ENCODE peak calls at places on chromosomes 3 and 15, in four cellular contexts. One of them, this sample, is unnamed.

GRCh38 chr3:38049358-38050126 is 10.5 kb downstream of the DLEC1 start:
- DNase-seq in HEK293T: no peak
- DNase-seq in WTC11: no peak
- DNase-seq in K562: no peak
- DNase-seq in this sample: no peak

GRCh38 chr15:53197426-53197839 is 407.3 kb upstream of the ONECUT1 start:
- DNase-seq in HEK293T: peak
- DNase-seq in WTC11: peak
- DNase-seq in K562: peak
- DNase-seq in this sample: peak

GRCh38 chr3:10883478-10884234 is 67.6 kb downstream of the SLC6A11 start:
- DNase-seq in HEK293T: peak
- DNase-seq in WTC11: peak
- DNase-seq in K562: peak
- DNase-seq in this sample: peak

GRCh38 chr3:18937574-18937973 is 210.7 kb upstream of the KCNH8 start:
- DNase-seq in HEK293T: no peak
- DNase-seq in WTC11: no peak
- DNase-seq in K562: no peak
- DNase-seq in this sample: no peak

GRCh38 chr3:29026301-29026700 is 254.6 kb upstream of the RBMS3 start:
- DNase-seq in HEK293T: no peak
- DNase-seq in WTC11: no peak
- DNase-seq in K562: no peak
- DNase-seq in this sample: no peak

GRCh38 chr3:48301814-48302194 is 31.7 kb downstream of the SPINK8 start:
- DNase-seq in HEK293T: peak
- DNase-seq in WTC11: no peak
- DNase-seq in K562: peak
- DNase-seq in this sample: peak

GRCh38 chr3:197183582-197183981 is 114.8 kb downstream of the DLG1 start:
- DNase-seq in HEK293T: peak
- DNase-seq in WTC11: no peak
- DNase-seq in K562: no peak
- DNase-seq in this sample: no peak

GRCh38 chr3:148991219-148992026 is at the start of gene GYG1:
- DNase-seq in HEK293T: peak
- DNase-seq in WTC11: peak
- DNase-seq in K562: peak
- DNase-seq in this sample: peak

GRCh38 chr15:63190993-63191392 is 1.6 kb downstream of the RAB8B start:
- DNase-seq in HEK293T: no peak
- DNase-seq in WTC11: no peak
- DNase-seq in K562: no peak
- DNase-seq in this sample: no peak

GRCh38 chr3:156530969-156531368 is 23.9 kb downstream of the SSR3 start:
- DNase-seq in HEK293T: no peak
- DNase-seq in WTC11: no peak
- DNase-seq in K562: no peak
- DNase-seq in this sample: no peak

GRCh38 chr3:160225181-160226025 is at the start of gene C3orf80:
- DNase-seq in HEK293T: peak
- DNase-seq in WTC11: peak
- DNase-seq in K562: peak
- DNase-seq in this sample: peak

GRCh38 chr15:77508541-77509505 is 88.1 kb downstream of the HMG20A start:
- DNase-seq in HEK293T: no peak
- DNase-seq in WTC11: no peak
- DNase-seq in K562: no peak
- DNase-seq in this sample: no peak

GRCh38 chr3:48897401-48898376 is 993 bp downstream of the SLC25A20 start:
- DNase-seq in HEK293T: no peak
- DNase-seq in WTC11: no peak
- DNase-seq in K562: no peak
- DNase-seq in this sample: peak

GRCh38 chr15:59360305-59360704 is 12.4 kb downstream of the MYO1E start:
- DNase-seq in HEK293T: peak
- DNase-seq in WTC11: peak
- DNase-seq in K562: peak
- DNase-seq in this sample: no peak

GRCh38 chr3:170802164-170803151 is 67.5 kb downstream of the RPL22L1 start:
- DNase-seq in HEK293T: no peak
- DNase-seq in WTC11: no peak
- DNase-seq in K562: peak
- DNase-seq in this sample: no peak

DNA sequence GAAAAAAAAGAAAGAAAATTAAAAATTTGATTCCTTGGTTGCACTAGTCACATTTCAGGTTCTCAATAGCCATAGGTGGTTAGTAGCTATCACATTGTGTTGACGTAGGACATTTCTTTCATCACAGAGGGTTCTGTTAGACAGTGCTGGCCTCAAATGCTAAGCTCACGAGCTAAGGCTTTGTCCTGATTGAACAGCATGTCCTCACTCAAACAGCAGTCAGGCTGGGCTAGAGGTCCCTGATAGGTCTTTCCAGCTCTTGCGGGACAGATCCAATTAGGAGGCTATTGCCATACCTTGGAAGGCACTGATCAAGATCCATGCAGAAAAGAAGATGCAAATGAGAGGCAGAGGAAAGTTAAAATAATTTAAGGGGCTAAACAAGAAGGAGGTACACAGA is 85.9 kb upstream of the HACD2 start:
- DNase-seq in HEK293T: no peak
- DNase-seq in WTC11: no peak
- DNase-seq in K562: no peak
- DNase-seq in this sample: no peak
- TF ChIP-seq ELF4 in HEK293T: no peak
- TF ChIP-seq ELF4 in WTC11: no peak
- TF ChIP-seq ELF4 in K562: no peak
- TF ChIP-seq ELF4 in this sample: no peak

GRCh38 chr3:178561239-178561638 is 25.0 kb downstream of the KCNMB2 start:
- DNase-seq in HEK293T: no peak
- DNase-seq in WTC11: no peak
- DNase-seq in K562: no peak
- DNase-seq in this sample: no peak
- TF ChIP-seq ELF4 in HEK293T: no peak
- TF ChIP-seq ELF4 in WTC11: no peak
- TF ChIP-seq ELF4 in K562: no peak
- TF ChIP-seq ELF4 in this sample: no peak

DNA sequence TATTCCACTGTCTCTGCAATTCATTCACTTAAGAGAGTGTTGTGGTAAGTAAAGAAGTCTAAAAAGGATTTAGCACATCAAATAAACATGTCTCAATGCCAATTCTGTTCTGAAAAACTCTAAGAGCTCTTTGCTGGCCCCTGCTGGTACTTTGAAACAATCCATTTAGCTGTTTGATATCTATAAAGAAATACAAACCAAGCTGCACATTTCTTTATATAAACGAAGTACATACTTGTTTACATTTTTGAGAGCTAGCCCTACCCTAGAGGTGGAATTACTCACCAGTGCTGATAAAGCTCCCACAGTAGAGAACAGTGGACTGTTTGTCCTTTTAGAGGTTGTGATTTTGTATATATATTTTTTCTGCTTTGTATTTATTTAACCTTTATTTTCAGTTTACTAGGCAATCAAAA is 75.5 kb downstream of the NEDD4 start:
- DNase-seq in HEK293T: peak
- DNase-seq in WTC11: no peak
- DNase-seq in K562: peak
- DNase-seq in this sample: peak
- TF ChIP-seq ELF4 in HEK293T: no peak
- TF ChIP-seq ELF4 in WTC11: no peak
- TF ChIP-seq ELF4 in K562: no peak
- TF ChIP-seq ELF4 in this sample: no peak

GRCh38 chr15:101150723-101151040 is 101.2 kb downstream of the CHSY1 start:
- DNase-seq in HEK293T: no peak
- DNase-seq in WTC11: no peak
- DNase-seq in K562: no peak
- DNase-seq in this sample: no peak

GRCh38 chr15:101148166-101148880 is 103.5 kb downstream of the CHSY1 start:
- DNase-seq in HEK293T: no peak
- DNase-seq in WTC11: no peak
- DNase-seq in K562: peak
- DNase-seq in this sample: no peak

GRCh38 chr15:101147181-101147580 is 104.7 kb downstream of the CHSY1 start:
- DNase-seq in HEK293T: no peak
- DNase-seq in WTC11: no peak
- DNase-seq in K562: no peak
- DNase-seq in this sample: no peak

GRCh38 chr15:101149864-101150722 is 101.8 kb downstream of the CHSY1 start:
- DNase-seq in HEK293T: no peak
- DNase-seq in WTC11: no peak
- DNase-seq in K562: no peak
- DNase-seq in this sample: no peak

GRCh38 chr15:101148881-101149664 is 102.8 kb downstream of the CHSY1 start:
- DNase-seq in HEK293T: no peak
- DNase-seq in WTC11: no peak
- DNase-seq in K562: peak
- DNase-seq in this sample: no peak
- TF ChIP-seq ELF4 in HEK293T: no peak
- TF ChIP-seq ELF4 in WTC11: no peak
- TF ChIP-seq ELF4 in K562: no peak
- TF ChIP-seq ELF4 in this sample: no peak

GRCh38 chr3:39724233-39724846 is 85.1 kb upstream of the MYRIP start:
- DNase-seq in HEK293T: no peak
- DNase-seq in WTC11: no peak
- DNase-seq in K562: no peak
- DNase-seq in this sample: no peak

GRCh38 chr3:39725321-39725720 is 84.1 kb upstream of the MYRIP start:
- DNase-seq in HEK293T: no peak
- DNase-seq in WTC11: no peak
- DNase-seq in K562: no peak
- DNase-seq in this sample: no peak

DNA sequence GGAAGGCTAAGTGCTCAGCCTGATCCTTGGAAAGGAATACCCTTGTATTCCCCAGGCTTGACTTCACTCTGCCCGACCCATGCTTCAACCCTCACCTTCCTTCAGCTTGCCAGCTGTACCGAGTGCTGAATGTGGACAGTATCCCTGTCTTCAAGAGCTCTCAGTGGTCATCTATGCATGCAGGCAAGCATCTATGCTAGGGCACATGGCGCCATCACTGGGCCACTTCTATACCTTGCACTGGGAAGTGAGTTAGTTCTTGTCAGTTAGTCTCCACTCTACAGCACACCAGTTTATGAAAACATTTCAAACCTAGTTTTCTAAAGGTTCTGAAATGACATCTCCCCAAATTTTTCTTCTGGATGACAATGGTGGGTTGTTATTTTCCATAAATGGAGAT is 82.0 kb upstream of the MYRIP start:
- DNase-seq in HEK293T: no peak
- DNase-seq in WTC11: peak
- DNase-seq in K562: no peak
- DNase-seq in this sample: no peak
- TF ChIP-seq ELF4 in HEK293T: no peak
- TF ChIP-seq ELF4 in WTC11: no peak
- TF ChIP-seq ELF4 in K562: no peak
- TF ChIP-seq ELF4 in this sample: no peak

GRCh38 chr15:74642724-74643367 is 27.2 kb downstream of the CLK3 start:
- DNase-seq in HEK293T: no peak
- DNase-seq in WTC11: peak
- DNase-seq in K562: peak
- DNase-seq in this sample: no peak

GRCh38 chr15:74648051-74648622 is 32.5 kb downstream of the CLK3 start:
- DNase-seq in HEK293T: no peak
- DNase-seq in WTC11: no peak
- DNase-seq in K562: no peak
- DNase-seq in this sample: no peak

GRCh38 chr15:74643368-74644204 is 27.9 kb downstream of the CLK3 start:
- DNase-seq in HEK293T: no peak
- DNase-seq in WTC11: no peak
- DNase-seq in K562: no peak
- DNase-seq in this sample: no peak

GRCh38 chr15:74641151-74641550 is 25.5 kb downstream of the CLK3 start:
- DNase-seq in HEK293T: no peak
- DNase-seq in WTC11: no peak
- DNase-seq in K562: no peak
- DNase-seq in this sample: no peak

GRCh38 chr15:74642328-74642723 is 26.7 kb downstream of the CLK3 start:
- DNase-seq in HEK293T: no peak
- DNase-seq in WTC11: no peak
- DNase-seq in K562: no peak
- DNase-seq in this sample: no peak
- TF ChIP-seq ELF4 in HEK293T: no peak
- TF ChIP-seq ELF4 in WTC11: no peak
- TF ChIP-seq ELF4 in K562: no peak
- TF ChIP-seq ELF4 in this sample: no peak

GRCh38 chr3:46831841-46832240 is 31.4 kb downstream of the MYL3 start:
- DNase-seq in HEK293T: peak
- DNase-seq in WTC11: no peak
- DNase-seq in K562: no peak
- DNase-seq in this sample: no peak
- TF ChIP-seq ELF4 in HEK293T: no peak
- TF ChIP-seq ELF4 in WTC11: no peak
- TF ChIP-seq ELF4 in K562: no peak
- TF ChIP-seq ELF4 in this sample: no peak